ENCODE peak calls at places on chromosomes 12 and 14, in seven cellular contexts. N is left kidney; F is astrocyte of the spinal cord; J is stimulated activated CD8-positive, alpha-beta memory T cell treated with anti-CD3 and anti-CD28 coated beads, Interleukin-2, amount 100 ng/mL, for 1 hour; D is fibroblast of mammary gland; G is body of pancreas; K is NK-92 treated with Interleukin-12 subunit alpha and Interleukin-12 subunit beta, amount 100 ng/mL, for 24 hours. H is an unnamed sample.

GRCh38 chr12:93892431-93893210 is 215.4 kb downstream of the CRADD start:
- DNase-seq in N (peak), G (no peak), F (no peak), D (no peak), K (no peak), J (no peak), H (peak)

GRCh38 chr12:69712826-69713225 is 13.7 kb upstream of the BEST3 start:
- DNase-seq in J (no peak), N (no peak), K (no peak), G (no peak), D (no peak), F (no peak), H (no peak)

GRCh38 chr12:131637986-131638385 is 72.9 kb upstream of the SFSWAP start:
- DNase-seq in G (no peak), N (no peak), D (no peak), J (no peak), F (no peak), K (no peak), H (peak)

GRCh38 chr14:51828017-51828797 is 32.2 kb upstream of the GNG2 start:
- DNase-seq in K (peak), F (peak), D (peak), N (no peak), J (peak), G (no peak), H (peak)

GRCh38 chr12:12229556-12230092 is 37.2 kb downstream of the LRP6 start:
- DNase-seq in G (no peak), N (peak), F (no peak), K (no peak), J (no peak), D (peak), H (no peak)

GRCh38 chr12:123106640-123107359 is 44.1 kb downstream of the PITPNM2 start:
- DNase-seq in D (no peak), J (peak), K (peak), F (no peak), G (no peak), N (no peak), H (peak)

GRCh38 chr14:106491851-106492250 is 965.5 kb downstream of the TMEM121 start:
- DNase-seq in K (no peak), J (no peak), D (no peak), G (no peak), F (no peak), N (no peak), H (peak)

GRCh38 chr12:101803978-101804377 is 26.8 kb downstream of the GNPTAB start:
- DNase-seq in D (no peak), J (no peak), K (no peak), G (no peak), F (no peak), N (no peak), H (no peak)

GRCh38 chr12:78863482-78864427 is 819 bp upstream of the SYT1 start:
- DNase-seq in N (peak), D (peak), G (peak), J (no peak), F (peak), K (no peak), H (peak)

GRCh38 chr14:76647699-76648298 is 113.5 kb upstream of the VASH1 start:
- DNase-seq in D (peak), G (peak), F (peak), J (no peak), N (peak), K (no peak), H (peak)

GRCh38 chr14:80844872-80845271 is 96.7 kb downstream of the CEP128 start:
- DNase-seq in D (no peak), N (no peak), G (no peak), F (no peak), K (no peak), J (no peak), H (no peak)

GRCh38 chr12:109934026-109934425 is 34.0 kb downstream of the TCHP start:
- DNase-seq in F (no peak), J (no peak), D (no peak), G (no peak), K (no peak), N (peak), H (no peak)

GRCh38 chr14:49679271-49679670 is 8.7 kb downstream of the POLE2 start:
- DNase-seq in F (peak), G (no peak), N (no peak), D (peak), K (no peak), J (no peak), H (no peak)

GRCh38 chr12:34126805-34127204 is 104.5 kb downstream of the ALG10 start:
- DNase-seq in J (no peak), G (no peak), N (no peak), F (no peak), D (no peak), K (no peak), H (no peak)

GRCh38 chr12:54300732-54301427 is at the start of gene NFE2:
- DNase-seq in J (no peak), N (peak), K (no peak), D (peak), F (peak), G (peak), H (peak)

GRCh38 chr14:23056956-23057756 is at the start of gene CDH24:
- DNase-seq in J (no peak), D (peak), N (peak), G (peak), K (no peak), F (peak), H (peak)

GRCh38 chr12:116662612-116663144 is 75.2 kb downstream of the SPRING1 start:
- DNase-seq in F (peak), J (no peak), G (peak), N (peak), K (no peak), D (no peak), H (no peak)